ENCODE peak calls at places on chromosome 21, in ten cellular contexts. Q is stimulated activated effector memory CD8-positive, alpha-beta T cell treated with anti-CD3 and anti-CD28 coated beads, Interleukin-12 subunit alpha, Interleukin-12 subunit beta, amount 100 ng/mL, for 72 hours; P is Calu3; H is activated naive CD4-positive, alpha-beta T cell treated with Interleukin-2 at 50 U/mL for 16 hours; J is ELR; V is pons; W is HS-5; O is left ventricle myocardium superior; F is stimulated activated CD8-positive, alpha-beta memory T cell treated with anti-CD3 and anti-CD28 coated beads, Interleukin-4, amount 100 ng/mL, for 48 hours; T is mesendoderm. K is an unnamed sample.

GRCh38 chr21:37700641-37701202 is 215.5 kb downstream of the KCNJ6 start:
- DNase-seq in Q (no peak), P (peak; percentile 39), H (no peak), J (peak; percentile 82), V (peak; percentile 73), W (peak; percentile 59), O (peak; percentile 30), F (no peak), T (peak; percentile 93), K (peak; percentile 81)

GRCh38 chr21:35051287-35051818 is 2.3 kb upstream of the RUNX1 start:
- DNase-seq in Q (no peak), P (peak; percentile 88), H (peak; percentile 82), J (peak; percentile 81), V (peak; percentile 79), W (peak; percentile 56), O (peak; percentile 88), F (peak; percentile 86), T (peak; percentile 91), K (peak; percentile 39)

GRCh38 chr21:42850866-42851391 is 28.4 kb downstream of the WDR4 start:
- DNase-seq in Q (no peak), P (peak; percentile 20), H (peak; percentile 30), J (peak; percentile 15), V (no peak), W (no peak), O (no peak), F (peak; percentile 66), T (peak; percentile 63), K (peak; percentile 69)

GRCh38 chr21:31498985-31499384 is 154.9 kb upstream of the TIAM1 start:
- DNase-seq in Q (no peak), P (no peak), H (no peak), J (no peak), V (no peak), W (no peak), O (no peak), F (no peak), T (peak; percentile 50), K (no peak)

GRCh38 chr21:45013271-45013841 is 61.0 kb upstream of the ADARB1 start:
- DNase-seq in Q (no peak), P (no peak), H (no peak), J (no peak), V (no peak), W (no peak), O (peak; percentile 19), F (no peak), T (peak; percentile 55), K (no peak)

GRCh38 chr21:17819878-17820232 is 699 bp upstream of the C21orf91 start:
- DNase-seq in Q (no peak), P (no peak), H (no peak), J (no peak), V (no peak), W (no peak), O (no peak), F (no peak), T (peak; percentile 55), K (no peak)

GRCh38 chr21:45551316-45551715 is 9.1 kb upstream of the SLC19A1 start:
- DNase-seq in Q (no peak), P (peak; percentile 32), H (peak; percentile 53), J (peak; percentile 92), V (no peak), W (peak; percentile 49), O (no peak), F (no peak), T (no peak), K (no peak)

GRCh38 chr21:42695324-42696025 is 42.1 kb downstream of the PDE9A start:
- DNase-seq in Q (no peak), P (no peak), H (no peak), J (peak; percentile 32), V (peak; percentile 42), W (peak; percentile 6), O (no peak), F (no peak), T (no peak), K (no peak)

GRCh38 chr21:45511661-45512431 is 30.4 kb downstream of the SLC19A1 start:
- DNase-seq in Q (no peak), P (no peak), H (no peak), J (no peak), V (no peak), W (no peak), O (peak; percentile 27), F (no peak), T (no peak), K (no peak)

GRCh38 chr21:34946385-34947121 is 102.5 kb downstream of the RUNX1 start:
- DNase-seq in Q (no peak), P (no peak), H (peak; percentile 20), J (no peak), V (no peak), W (no peak), O (no peak), F (peak; percentile 52), T (peak; percentile 18), K (no peak)

GRCh38 chr21:28256420-28256831 is 736.3 kb downstream of the LTN1 start:
- DNase-seq in Q (no peak), P (no peak), H (no peak), J (peak; percentile 19), V (no peak), W (no peak), O (no peak), F (no peak), T (no peak), K (no peak)

GRCh38 chr21:33123396-33124120 is 53.6 kb downstream of the OLIG1 start:
- DNase-seq in Q (no peak), P (no peak), H (no peak), J (no peak), V (no peak), W (no peak), O (no peak), F (no peak), T (peak; percentile 26), K (no peak)

GRCh38 chr21:27464643-27465042 is 497.8 kb upstream of the ADAMTS5 start:
- DNase-seq in Q (no peak), P (no peak), H (no peak), J (peak; percentile 40), V (no peak), W (peak; percentile 24), O (no peak), F (no peak), T (no peak), K (no peak)

GRCh38 chr21:31566061-31566460 is 93.4 kb upstream of the SOD1 start:
- DNase-seq in Q (no peak), P (no peak), H (no peak), J (no peak), V (peak; percentile 54), W (no peak), O (no peak), F (no peak), T (peak; percentile 30), K (no peak)

GRCh38 chr21:35095859-35096291 is 46.8 kb upstream of the RUNX1 start:
- DNase-seq in Q (no peak), P (no peak), H (no peak), J (no peak), V (no peak), W (no peak), O (no peak), F (no peak), T (no peak), K (no peak)

GRCh38 chr21:43644609-43645008 is 14.7 kb downstream of the HSF2BP start:
- DNase-seq in Q (no peak), P (no peak), H (no peak), J (peak; percentile 51), V (no peak), W (no peak), O (no peak), F (no peak), T (no peak), K (no peak)

GRCh38 chr21:34986561-34987533 is 62.3 kb downstream of the RUNX1 start:
- DNase-seq in Q (peak; percentile 59), P (peak; percentile 62), H (peak; percentile 81), J (peak; percentile 94), V (no peak), W (no peak), O (no peak), F (peak; percentile 80), T (peak; percentile 53), K (no peak)

GRCh38 chr21:45541221-45542039 is 810 bp downstream of the SLC19A1 start:
- DNase-seq in Q (peak; percentile 50), P (peak; percentile 64), H (peak; percentile 83), J (peak; percentile 67), V (peak; percentile 37), W (no peak), O (peak; percentile 86), F (peak; percentile 86), T (no peak), K (peak; percentile 78)

GRCh38 chr21:45508607-45509565 is 33.4 kb downstream of the SLC19A1 start:
- DNase-seq in Q (no peak), P (no peak), H (no peak), J (peak; percentile 25), V (no peak), W (no peak), O (peak; percentile 31), F (no peak), T (peak; percentile 23), K (no peak)

GRCh38 chr21:31992391-31992790 is 119.6 kb downstream of the HUNK start:
- DNase-seq in Q (no peak), P (no peak), H (no peak), J (no peak), V (no peak), W (no peak), O (no peak), F (no peak), T (no peak), K (no peak)

GRCh38 chr21:18318156-18318555 is 73.5 kb downstream of the CHODL start:
- DNase-seq in Q (no peak), P (no peak), H (no peak), J (no peak), V (no peak), W (no peak), O (no peak), F (no peak), T (no peak), K (peak; percentile 47)

GRCh38 chr21:36976882-36977651 is 10.6 kb upstream of the HLCS start:
- DNase-seq in Q (no peak), P (peak; percentile 48), H (no peak), J (peak; percentile 87), V (peak; percentile 63), W (peak; percentile 40), O (no peak), F (peak; percentile 41), T (peak; percentile 90), K (peak; percentile 85)

GRCh38 chr21:44599264-44600029 is 950 bp upstream of the KRTAP10-7 start:
- DNase-seq in Q (no peak), P (no peak), H (no peak), J (no peak), V (no peak), W (no peak), O (no peak), F (no peak), T (no peak), K (no peak)

GRCh38 chr21:45557611-45558043 is 15.4 kb upstream of the SLC19A1 start:
- DNase-seq in Q (no peak), P (no peak), H (no peak), J (no peak), V (no peak), W (no peak), O (peak; percentile 14), F (no peak), T (no peak), K (no peak)

GRCh38 chr21:45254557-45254930 is 33.2 kb downstream of the POFUT2 start:
- DNase-seq in Q (no peak), P (no peak), H (no peak), J (no peak), V (no peak), W (no peak), O (no peak), F (no peak), T (no peak), K (no peak)

GRCh38 chr21:44475266-44475665 is 20.0 kb downstream of the LRRC3 start:
- DNase-seq in Q (no peak), P (no peak), H (no peak), J (no peak), V (no peak), W (no peak), O (no peak), F (no peak), T (no peak), K (no peak)

GRCh38 chr21:18249542-18250152 is 5.0 kb downstream of the CHODL start:
- DNase-seq in Q (no peak), P (no peak), H (no peak), J (no peak), V (no peak), W (no peak), O (no peak), F (no peak), T (peak; percentile 39), K (peak; percentile 17)

GRCh38 chr21:45032332-45032731 is 42.0 kb upstream of the ADARB1 start:
- DNase-seq in Q (no peak), P (no peak), H (no peak), J (no peak), V (no peak), W (no peak), O (no peak), F (no peak), T (no peak), K (no peak)

K was measured in HAP-1.